ENCODE peak calls at places on chromosomes 7 and 10, in seven cellular contexts. One of them, this sample, is unnamed.

GRCh38 chr7:92967238-92967637 is 130.9 kb upstream of the CDK6 start:
- DNase-seq in Jurkat, Clone E6-1: no peak
- DNase-seq in CD14-positive monocyte: no peak
- DNase-seq in cerebellum: no peak
- DNase-seq in DMS 273 treated with DMSO at 0.1 percent for 48 hours: no peak
- DNase-seq in heart left ventricle: no peak
- DNase-seq in ecto neural progenitor cell: no peak
- DNase-seq in this sample: no peak

GRCh38 chr10:7622969-7623368 is 43.8 kb downstream of the ITIH5 start:
- DNase-seq in Jurkat, Clone E6-1: peak; percentile 35
- DNase-seq in DMS 273 treated with DMSO at 0.1 percent for 48 hours: no peak
- DNase-seq in heart left ventricle: no peak
- DNase-seq in cerebellum: no peak
- DNase-seq in ecto neural progenitor cell: no peak
- DNase-seq in CD14-positive monocyte: no peak
- DNase-seq in this sample: no peak

GRCh38 chr7:57216340-57216739 is 84.1 kb upstream of the ZNF479 start:
- DNase-seq in ecto neural progenitor cell: no peak
- DNase-seq in DMS 273 treated with DMSO at 0.1 percent for 48 hours: no peak
- DNase-seq in cerebellum: no peak
- DNase-seq in CD14-positive monocyte: no peak
- DNase-seq in heart left ventricle: no peak
- DNase-seq in Jurkat, Clone E6-1: no peak
- DNase-seq in this sample: no peak

GRCh38 chr7:48042216-48042615 is 6.9 kb downstream of the C7orf57 start:
- DNase-seq in CD14-positive monocyte: no peak
- DNase-seq in DMS 273 treated with DMSO at 0.1 percent for 48 hours: no peak
- DNase-seq in cerebellum: no peak
- DNase-seq in heart left ventricle: no peak
- DNase-seq in ecto neural progenitor cell: no peak
- DNase-seq in Jurkat, Clone E6-1: no peak
- DNase-seq in this sample: no peak

GRCh38 chr10:77898323-77899079 is 28.1 kb downstream of the DLG5 start:
- DNase-seq in CD14-positive monocyte: no peak
- DNase-seq in DMS 273 treated with DMSO at 0.1 percent for 48 hours: peak; percentile 89
- DNase-seq in Jurkat, Clone E6-1: no peak
- DNase-seq in heart left ventricle: no peak
- DNase-seq in ecto neural progenitor cell: no peak
- DNase-seq in cerebellum: no peak
- DNase-seq in this sample: no peak

GRCh38 chr10:74097776-74098175 is 52.9 kb downstream of the AP3M1 start:
- DNase-seq in CD14-positive monocyte: no peak
- DNase-seq in DMS 273 treated with DMSO at 0.1 percent for 48 hours: no peak
- DNase-seq in cerebellum: no peak
- DNase-seq in heart left ventricle: no peak
- DNase-seq in ecto neural progenitor cell: no peak
- DNase-seq in Jurkat, Clone E6-1: no peak
- DNase-seq in this sample: no peak

GRCh38 chr7:2488272-2488645 is 12.1 kb upstream of the GRIFIN start:
- DNase-seq in CD14-positive monocyte: no peak
- DNase-seq in ecto neural progenitor cell: no peak
- DNase-seq in Jurkat, Clone E6-1: no peak
- DNase-seq in heart left ventricle: no peak
- DNase-seq in cerebellum: no peak
- DNase-seq in DMS 273 treated with DMSO at 0.1 percent for 48 hours: no peak
- DNase-seq in this sample: peak; percentile 93

GRCh38 chr10:52170776-52171175 is 143.3 kb upstream of the DKK1 start:
- DNase-seq in Jurkat, Clone E6-1: no peak
- DNase-seq in DMS 273 treated with DMSO at 0.1 percent for 48 hours: no peak
- DNase-seq in ecto neural progenitor cell: no peak
- DNase-seq in CD14-positive monocyte: no peak
- DNase-seq in cerebellum: no peak
- DNase-seq in heart left ventricle: no peak
- DNase-seq in this sample: no peak

GRCh38 chr10:62650411-62650810 is 154.1 kb upstream of the ADO start:
- DNase-seq in DMS 273 treated with DMSO at 0.1 percent for 48 hours: no peak
- DNase-seq in cerebellum: no peak
- DNase-seq in heart left ventricle: no peak
- DNase-seq in ecto neural progenitor cell: no peak
- DNase-seq in Jurkat, Clone E6-1: no peak
- DNase-seq in CD14-positive monocyte: no peak
- DNase-seq in this sample: no peak

GRCh38 chr7:28596245-28596935 is 184.1 kb downstream of the CREB5 start:
- DNase-seq in Jurkat, Clone E6-1: no peak
- DNase-seq in CD14-positive monocyte: no peak
- DNase-seq in DMS 273 treated with DMSO at 0.1 percent for 48 hours: no peak
- DNase-seq in ecto neural progenitor cell: no peak
- DNase-seq in heart left ventricle: no peak
- DNase-seq in cerebellum: no peak
- DNase-seq in this sample: no peak

GRCh38 chr10:4224178-4224577 is 439.2 kb upstream of the KLF6 start:
- DNase-seq in heart left ventricle: no peak
- DNase-seq in DMS 273 treated with DMSO at 0.1 percent for 48 hours: no peak
- DNase-seq in CD14-positive monocyte: no peak
- DNase-seq in cerebellum: no peak
- DNase-seq in Jurkat, Clone E6-1: no peak
- DNase-seq in ecto neural progenitor cell: no peak
- DNase-seq in this sample: no peak

GRCh38 chr10:79293841-79294705 is 53.2 kb upstream of the PPIF start:
- DNase-seq in ecto neural progenitor cell: no peak
- DNase-seq in heart left ventricle: no peak
- DNase-seq in DMS 273 treated with DMSO at 0.1 percent for 48 hours: no peak
- DNase-seq in CD14-positive monocyte: peak; percentile 96
- DNase-seq in cerebellum: no peak
- DNase-seq in Jurkat, Clone E6-1: no peak
- DNase-seq in this sample: peak; percentile 84

GRCh38 chr7:2985866-2986265 is 57.8 kb downstream of the CARD11 start:
- DNase-seq in ecto neural progenitor cell: no peak
- DNase-seq in Jurkat, Clone E6-1: no peak
- DNase-seq in heart left ventricle: no peak
- DNase-seq in cerebellum: no peak
- DNase-seq in DMS 273 treated with DMSO at 0.1 percent for 48 hours: no peak
- DNase-seq in CD14-positive monocyte: no peak
- DNase-seq in this sample: no peak

GRCh38 chr7:50822716-50823115 is 40.0 kb upstream of the GRB10 start:
- DNase-seq in DMS 273 treated with DMSO at 0.1 percent for 48 hours: no peak
- DNase-seq in ecto neural progenitor cell: no peak
- DNase-seq in heart left ventricle: no peak
- DNase-seq in CD14-positive monocyte: no peak
- DNase-seq in Jurkat, Clone E6-1: no peak
- DNase-seq in cerebellum: no peak
- DNase-seq in this sample: no peak

GRCh38 chr7:13279854-13280435 is 592.5 kb downstream of the ARL4A start:
- DNase-seq in ecto neural progenitor cell: no peak
- DNase-seq in cerebellum: peak; percentile 21
- DNase-seq in DMS 273 treated with DMSO at 0.1 percent for 48 hours: no peak
- DNase-seq in CD14-positive monocyte: no peak
- DNase-seq in Jurkat, Clone E6-1: peak; percentile 11
- DNase-seq in heart left ventricle: no peak
- DNase-seq in this sample: no peak

GRCh38 chr10:94429049-94429707 is 26.8 kb downstream of the TBC1D12 start:
- DNase-seq in ecto neural progenitor cell: no peak
- DNase-seq in Jurkat, Clone E6-1: no peak
- DNase-seq in heart left ventricle: no peak
- DNase-seq in CD14-positive monocyte: no peak
- DNase-seq in cerebellum: no peak
- DNase-seq in DMS 273 treated with DMSO at 0.1 percent for 48 hours: no peak
- DNase-seq in this sample: no peak

GRCh38 chr10:13528138-13528874 is 508 bp downstream of the BEND7 start:
- DNase-seq in ecto neural progenitor cell: peak; percentile 69
- DNase-seq in Jurkat, Clone E6-1: no peak
- DNase-seq in CD14-positive monocyte: no peak
- DNase-seq in DMS 273 treated with DMSO at 0.1 percent for 48 hours: no peak
- DNase-seq in heart left ventricle: peak; percentile 18
- DNase-seq in cerebellum: peak; percentile 32
- DNase-seq in this sample: no peak

This sample was measured in aorta.